ENCODE peak calls at places on chromosome 10, in ten cellular contexts. V, T, S, O, K, W, B, N, I and J are unnamed samples.

GRCh38 chr10:103575416-103576075 is 82.0 kb downstream of the NEURL1 start:
- DNase-seq in V (no peak), T (no peak), S (no peak), O (no peak), K (no peak), W (no peak), B (no peak), N (no peak), I (no peak), J (no peak)

GRCh38 chr10:61271127-61271780 is 181.9 kb downstream of the TMEM26 start:
- DNase-seq in V (no peak), T (no peak), S (no peak), O (no peak), K (no peak), W (no peak), B (no peak), N (no peak), I (peak), J (no peak)

GRCh38 chr10:29130190-29130673 is 158.6 kb upstream of the LYZL1 start:
- DNase-seq in V (peak), T (no peak), S (no peak), O (no peak), K (no peak), W (no peak), B (no peak), N (no peak), I (peak), J (no peak)

GRCh38 chr10:130212736-130213135 is 76.5 kb downstream of the GLRX3 start:
- DNase-seq in V (no peak), T (no peak), S (no peak), O (no peak), K (no peak), W (no peak), B (no peak), N (no peak), I (no peak), J (no peak)

GRCh38 chr10:109475704-109476103 is 447.6 kb downstream of the XPNPEP1 start:
- DNase-seq in V (no peak), T (no peak), S (no peak), O (no peak), K (no peak), W (no peak), B (no peak), N (no peak), I (no peak), J (no peak)

GRCh38 chr10:86167101-86167761 is 199.4 kb downstream of the GRID1 start:
- DNase-seq in V (no peak), T (no peak), S (no peak), O (no peak), K (no peak), W (no peak), B (no peak), N (peak), I (no peak), J (no peak)

GRCh38 chr10:116183733-116184447 is 89.1 kb downstream of the GFRA1 start:
- DNase-seq in V (no peak), T (no peak), S (peak), O (no peak), K (no peak), W (no peak), B (no peak), N (no peak), I (no peak), J (no peak)

GRCh38 chr10:77846718-77847311 is 79.7 kb downstream of the DLG5 start:
- DNase-seq in V (peak), T (no peak), S (peak), O (peak), K (no peak), W (peak), B (peak), N (peak), I (peak), J (peak)

GRCh38 chr10:61786728-61787127 is 114.8 kb upstream of the ARID5B start:
- DNase-seq in V (peak), T (peak), S (no peak), O (peak), K (no peak), W (no peak), B (no peak), N (no peak), I (peak), J (peak)

GRCh38 chr10:31549936-31550335 is 230.9 kb downstream of the ZEB1 start:
- DNase-seq in V (no peak), T (no peak), S (no peak), O (no peak), K (no peak), W (no peak), B (no peak), N (no peak), I (no peak), J (no peak)

GRCh38 chr10:112700401-112700800 is 249.6 kb upstream of the TCF7L2 start:
- DNase-seq in V (no peak), T (no peak), S (no peak), O (no peak), K (no peak), W (no peak), B (no peak), N (no peak), I (no peak), J (no peak)

GRCh38 chr10:33127622-33128021 is 169.6 kb upstream of the ITGB1 start:
- DNase-seq in V (no peak), T (no peak), S (no peak), O (no peak), K (no peak), W (no peak), B (no peak), N (no peak), I (no peak), J (no peak)

GRCh38 chr10:89263091-89263490 is 11.5 kb upstream of the LIPA start:
- DNase-seq in V (no peak), T (no peak), S (no peak), O (no peak), K (no peak), W (no peak), B (no peak), N (no peak), I (no peak), J (no peak)

GRCh38 chr10:119502214-119502613 is 40.3 kb downstream of the RGS10 start:
- DNase-seq in V (no peak), T (no peak), S (no peak), O (peak), K (no peak), W (peak), B (no peak), N (peak), I (no peak), J (no peak)

GRCh38 chr10:42781893-42782445 is 626 bp upstream of the BMS1 start:
- DNase-seq in V (no peak), T (no peak), S (no peak), O (no peak), K (no peak), W (peak), B (no peak), N (peak), I (no peak), J (no peak)

GRCh38 chr10:91552706-91553105 is 80.2 kb downstream of the PPP1R3C start:
- DNase-seq in V (peak), T (no peak), S (peak), O (no peak), K (no peak), W (no peak), B (peak), N (no peak), I (peak), J (no peak)

GRCh38 chr10:102963237-102963886 is 45.3 kb downstream of the CNNM2 start:
- DNase-seq in V (no peak), T (no peak), S (no peak), O (no peak), K (no peak), W (no peak), B (no peak), N (no peak), I (peak), J (no peak)

GRCh38 chr10:17795088-17795487 is 14.1 kb upstream of the MRC1 start:
- DNase-seq in V (no peak), T (no peak), S (no peak), O (no peak), K (no peak), W (no peak), B (no peak), N (no peak), I (no peak), J (no peak)

GRCh38 chr10:6920072-6921019 is 340.3 kb upstream of the PRKCQ start:
- DNase-seq in V (peak), T (no peak), S (peak), O (peak), K (no peak), W (peak), B (peak), N (peak), I (peak), J (peak)

GRCh38 chr10:91042069-91042468 is 121.2 kb upstream of the ANKRD1 start:
- DNase-seq in V (no peak), T (no peak), S (no peak), O (no peak), K (no peak), W (no peak), B (no peak), N (no peak), I (no peak), J (no peak)

GRCh38 chr10:93062499-93063216 is 2.1 kb downstream of the CYP26C1 start:
- DNase-seq in V (no peak), T (no peak), S (no peak), O (peak), K (no peak), W (no peak), B (no peak), N (peak), I (no peak), J (no peak)

GRCh38 chr10:17981766-17982380 is 30.2 kb downstream of the SLC39A12 start:
- DNase-seq in V (peak), T (no peak), S (no peak), O (no peak), K (no peak), W (no peak), B (no peak), N (no peak), I (no peak), J (no peak)

GRCh38 chr10:102306006-102306405 is 60.7 kb downstream of the GBF1 start:
- DNase-seq in V (no peak), T (no peak), S (no peak), O (no peak), K (no peak), W (no peak), B (no peak), N (no peak), I (peak), J (no peak)

GRCh38 chr10:27285093-27285492 is 44.5 kb upstream of the ACBD5 start:
- DNase-seq in V (peak), T (no peak), S (peak), O (no peak), K (no peak), W (no peak), B (no peak), N (no peak), I (peak), J (no peak)

GRCh38 chr10:119149723-119150122 is 15.8 kb downstream of the SFXN4 start:
- DNase-seq in V (no peak), T (no peak), S (no peak), O (no peak), K (no peak), W (no peak), B (no peak), N (no peak), I (no peak), J (no peak)

GRCh38 chr10:129523723-129524316 is 56.8 kb downstream of the MGMT start:
- DNase-seq in V (no peak), T (no peak), S (no peak), O (no peak), K (no peak), W (no peak), B (no peak), N (no peak), I (no peak), J (no peak)

GRCh38 chr10:61628199-61628874 is 34.4 kb upstream of the CABCOCO1 start:
- DNase-seq in V (no peak), T (no peak), S (no peak), O (no peak), K (no peak), W (no peak), B (no peak), N (no peak), I (no peak), J (no peak)

GRCh38 chr10:110212119-110213006 is 5.0 kb downstream of the MXI1 start:
- DNase-seq in V (no peak), T (no peak), S (no peak), O (no peak), K (no peak), W (peak), B (no peak), N (peak), I (no peak), J (no peak)

GRCh38 chr10:78981257-78981969 is 87.4 kb upstream of the ZMIZ1 start:
- DNase-seq in V (no peak), T (no peak), S (no peak), O (no peak), K (no peak), W (no peak), B (no peak), N (no peak), I (no peak), J (no peak)

GRCh38 chr10:70254795-70255328 is 21.6 kb upstream of the PPA1 start:
- DNase-seq in V (no peak), T (no peak), S (no peak), O (no peak), K (no peak), W (no peak), B (no peak), N (no peak), I (no peak), J (no peak)

GRCh38 chr10:130777507-130778165 is 533.9 kb downstream of the TCERG1L start:
- DNase-seq in V (no peak), T (no peak), S (peak), O (no peak), K (no peak), W (no peak), B (no peak), N (peak), I (no peak), J (no peak)

GRCh38 chr10:62233494-62234283 is 35.0 kb downstream of the RTKN2 start:
- DNase-seq in V (no peak), T (no peak), S (no peak), O (no peak), K (no peak), W (no peak), B (no peak), N (no peak), I (no peak), J (no peak)

GRCh38 chr10:3981300-3981699 is 196.3 kb upstream of the KLF6 start:
- DNase-seq in V (no peak), T (no peak), S (no peak), O (no peak), K (no peak), W (no peak), B (no peak), N (no peak), I (no peak), J (no peak)

GRCh38 chr10:4242561-4243035 is 457.6 kb upstream of the KLF6 start:
- DNase-seq in V (peak), T (no peak), S (no peak), O (no peak), K (no peak), W (no peak), B (no peak), N (no peak), I (peak), J (no peak)

GRCh38 chr10:86225098-86225782 is 141.4 kb downstream of the GRID1 start:
- DNase-seq in V (no peak), T (no peak), S (no peak), O (no peak), K (no peak), W (no peak), B (no peak), N (no peak), I (no peak), J (no peak)

GRCh38 chr10:78557433-78557925 is 511.3 kb upstream of the ZMIZ1 start:
- DNase-seq in V (no peak), T (no peak), S (no peak), O (no peak), K (no peak), W (no peak), B (no peak), N (no peak), I (no peak), J (no peak)

GRCh38 chr10:71355886-71356285 is 36.8 kb downstream of the SLC29A3 start:
- DNase-seq in V (no peak), T (no peak), S (no peak), O (no peak), K (no peak), W (no peak), B (no peak), N (peak), I (no peak), J (no peak)
- TF ChIP-seq POLR2A in V (no peak), T (no peak), S (no peak), O (no peak), K (no peak), W (no peak), B (no peak), N (no peak), I (no peak), J (no peak)

GRCh38 chr10:15333909-15334649 is 37.0 kb downstream of the FAM171A1 start:
- DNase-seq in V (no peak), T (no peak), S (no peak), O (no peak), K (no peak), W (no peak), B (no peak), N (no peak), I (no peak), J (no peak)
- TF ChIP-seq POLR2A in V (no peak), T (no peak), S (no peak), O (no peak), K (no peak), W (no peak), B (no peak), N (no peak), I (no peak), J (no peak)

GRCh38 chr10:64097391-64098122 is 576.4 kb downstream of the REEP3 start:
- DNase-seq in V (no peak), T (no peak), S (no peak), O (no peak), K (no peak), W (no peak), B (no peak), N (no peak), I (no peak), J (no peak)

GRCh38 chr10:64102264-64102633 is 581.0 kb downstream of the REEP3 start:
- DNase-seq in V (no peak), T (no peak), S (no peak), O (no peak), K (no peak), W (no peak), B (no peak), N (no peak), I (no peak), J (no peak)

GRCh38 chr10:64103750-64104149 is 582.5 kb downstream of the REEP3 start:
- DNase-seq in V (no peak), T (no peak), S (no peak), O (no peak), K (no peak), W (no peak), B (no peak), N (no peak), I (no peak), J (no peak)

GRCh38 chr10:64096941-64097340 is 575.7 kb downstream of the REEP3 start:
- DNase-seq in V (no peak), T (no peak), S (peak), O (no peak), K (no peak), W (no peak), B (no peak), N (no peak), I (no peak), J (no peak)

DNA sequence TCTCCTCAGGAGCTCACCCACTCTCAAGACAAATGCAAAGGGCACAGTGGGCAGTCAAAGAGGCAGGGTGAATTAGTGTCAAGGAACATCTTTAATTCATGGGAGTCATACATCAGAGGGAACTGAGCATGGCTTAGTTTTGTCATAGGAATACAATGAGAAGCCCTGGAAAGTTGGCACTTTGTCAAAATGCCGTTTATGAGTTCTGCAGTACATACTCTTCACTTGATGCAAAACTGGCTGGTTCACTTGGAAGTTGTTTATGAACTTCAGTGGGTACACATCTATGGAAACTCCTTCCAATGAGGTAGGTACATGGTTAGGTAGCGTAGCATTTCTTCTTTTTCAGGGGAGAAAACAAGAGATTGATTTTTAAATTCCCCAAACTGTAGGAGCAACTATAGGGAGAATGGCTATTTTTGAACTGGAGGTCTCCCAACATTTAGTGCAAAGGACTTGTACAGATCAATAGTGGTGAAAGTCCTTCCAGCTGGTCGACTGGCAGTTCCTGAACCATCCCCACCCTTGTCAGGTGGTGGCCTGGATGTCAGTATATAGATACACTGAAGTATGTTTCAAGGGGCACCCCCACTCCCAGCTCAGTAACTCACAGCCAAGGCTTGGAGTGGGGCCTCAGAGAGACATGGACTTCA is 580.5 kb downstream of the REEP3 start:
- DNase-seq in V (no peak), T (no peak), S (no peak), O (no peak), K (no peak), W (no peak), B (no peak), N (no peak), I (no peak), J (peak)
- TF ChIP-seq POLR2A in V (no peak), T (no peak), S (no peak), O (no peak), K (no peak), W (no peak), B (no peak), N (no peak), I (no peak), J (no peak)

GRCh38 chr10:131850490-131850880 is 50.3 kb upstream of the PPP2R2D start:
- DNase-seq in V (no peak), T (no peak), S (no peak), O (no peak), K (no peak), W (no peak), B (no peak), N (no peak), I (no peak), J (no peak)
- TF ChIP-seq POLR2A in V (no peak), T (no peak), S (no peak), O (no peak), K (no peak), W (no peak), B (no peak), N (no peak), I (no peak), J (no peak)

GRCh38 chr10:124308351-124308645 is 110.4 kb downstream of the OAT start:
- DNase-seq in V (no peak), T (no peak), S (no peak), O (no peak), K (no peak), W (no peak), B (no peak), N (no peak), I (no peak), J (no peak)

GRCh38 chr10:124306922-124307371 is 111.8 kb downstream of the OAT start:
- DNase-seq in V (no peak), T (no peak), S (no peak), O (no peak), K (no peak), W (no peak), B (no peak), N (no peak), I (no peak), J (no peak)

GRCh38 chr10:124308811-124309210 is 109.9 kb downstream of the OAT start:
- DNase-seq in V (no peak), T (no peak), S (no peak), O (no peak), K (no peak), W (no peak), B (no peak), N (no peak), I (no peak), J (no peak)

GRCh38 chr10:124306520-124306919 is 112.2 kb downstream of the OAT start:
- DNase-seq in V (no peak), T (no peak), S (no peak), O (no peak), K (no peak), W (no peak), B (no peak), N (no peak), I (no peak), J (no peak)

GRCh38 chr10:124307531-124308350 is 111.0 kb downstream of the OAT start:
- DNase-seq in V (no peak), T (no peak), S (no peak), O (no peak), K (no peak), W (no peak), B (no peak), N (no peak), I (no peak), J (no peak)
- TF ChIP-seq POLR2A in V (no peak), T (no peak), S (no peak), O (no peak), K (no peak), W (no peak), B (no peak), N (no peak), I (no peak), J (no peak)